ENCODE peak calls at places on chromosomes 12 and 14, in ten cellular contexts. N, L, H, P, W, E, S, C, A and K are unnamed samples.

GRCh38 chr12:113587720-113588119 is 116.0 kb upstream of the LHX5 start:
- DNase-seq in N (no peak), L (no peak), H (no peak), P (no peak), W (no peak), E (peak; percentile 42), S (no peak), C (no peak), A (no peak), K (no peak)

GRCh38 chr12:61706783-61707182 is 553.4 kb upstream of the USP15 start:
- DNase-seq in N (no peak), L (no peak), H (no peak), P (no peak), W (no peak), E (no peak), S (no peak), C (no peak), A (no peak), K (no peak)

GRCh38 chr14:90281766-90282165 is 25.4 kb downstream of the PSMC1 start:
- DNase-seq in N (no peak), L (no peak), H (no peak), P (no peak), W (no peak), E (no peak), S (no peak), C (no peak), A (no peak), K (no peak)

GRCh38 chr12:2535583-2536187 is 259.1 kb upstream of the FKBP4 start:
- DNase-seq in N (no peak), L (no peak), H (no peak), P (no peak), W (no peak), E (no peak), S (no peak), C (no peak), A (no peak), K (no peak)

GRCh38 chr14:21087294-21088091 is 11.0 kb downstream of the ZNF219 start:
- DNase-seq in N (no peak), L (no peak), H (peak; percentile 94), P (peak; percentile 97), W (no peak), E (peak; percentile 74), S (peak; percentile 49), C (peak; percentile 81), A (peak; percentile 66), K (peak; percentile 71)

GRCh38 chr14:92687681-92688433 is 60.6 kb downstream of the LGMN start:
- DNase-seq in N (no peak), L (no peak), H (peak; percentile 25), P (no peak), W (no peak), E (peak; percentile 37), S (no peak), C (no peak), A (peak; percentile 29), K (no peak)

GRCh38 chr12:19449814-19450213 is 10.5 kb downstream of the AEBP2 start:
- DNase-seq in N (no peak), L (no peak), H (no peak), P (no peak), W (no peak), E (no peak), S (no peak), C (no peak), A (no peak), K (no peak)

GRCh38 chr14:38442208-38442607 is 186.3 kb upstream of the CLEC14A start:
- DNase-seq in N (no peak), L (no peak), H (peak; percentile 18), P (no peak), W (no peak), E (no peak), S (no peak), C (no peak), A (peak; percentile 5), K (no peak)

GRCh38 chr12:98894412-98895085 is 249.5 kb downstream of the APAF1 start:
- DNase-seq in N (no peak), L (no peak), H (peak; percentile 5), P (no peak), W (no peak), E (no peak), S (peak; percentile 45), C (no peak), A (peak; percentile 33), K (peak; percentile 4)

GRCh38 chr14:23321572-23322547 is 603 bp downstream of the PABPN1 start:
- DNase-seq in N (peak; percentile 37), L (no peak), H (peak; percentile 59), P (peak; percentile 21), W (no peak), E (peak; percentile 18), S (peak; percentile 44), C (peak; percentile 27), A (peak; percentile 48), K (peak; percentile 51)

GRCh38 chr14:99391671-99392070 is 89.0 kb downstream of the SETD3 start:
- DNase-seq in N (no peak), L (no peak), H (peak; percentile 10), P (no peak), W (no peak), E (no peak), S (no peak), C (no peak), A (no peak), K (no peak)

GRCh38 chr14:78972440-78972839 is 802.3 kb downstream of the NRXN3 start:
- DNase-seq in N (no peak), L (no peak), H (no peak), P (no peak), W (no peak), E (no peak), S (no peak), C (no peak), A (no peak), K (no peak)

GRCh38 chr14:96039633-96040311 is 610 bp downstream of the C14orf132 start:
- DNase-seq in N (peak; percentile 47), L (no peak), H (peak; percentile 40), P (no peak), W (no peak), E (peak; percentile 46), S (peak; percentile 49), C (no peak), A (peak; percentile 50), K (peak; percentile 11)

GRCh38 chr14:52835122-52835903 is 43.9 kb upstream of the GNPNAT1 start:
- DNase-seq in N (no peak), L (no peak), H (peak; percentile 53), P (no peak), W (no peak), E (no peak), S (no peak), C (no peak), A (no peak), K (no peak)

GRCh38 chr12:7899755-7900154 is 27.0 kb upstream of the SLC2A14 start:
- DNase-seq in N (no peak), L (no peak), H (peak; percentile 54), P (no peak), W (no peak), E (no peak), S (no peak), C (no peak), A (no peak), K (no peak)